ENCODE peak calls at places on chromosomes 4 and X, in nine cellular contexts. S, J, P, H, Y, B, C, X and Q are unnamed samples.

GRCh38 chr4:138561906-138562305 is 319.8 kb upstream of the SLC7A11 start:
- DNase-seq in Y (no peak), S (no peak), B (peak), H (no peak), P (no peak), X (no peak), C (no peak), J (no peak), Q (no peak)

GRCh38 chr4:164779811-164780216 is 25.9 kb downstream of the SMIM31 start:
- DNase-seq in B (no peak), H (peak), Y (no peak), P (no peak), X (peak), S (peak), C (peak), J (no peak), Q (peak)

GRCh38 chr4:8410641-8411271 is 29.8 kb downstream of the ACOX3 start:
- DNase-seq in J (no peak), H (peak), P (peak), Y (no peak), S (peak), X (no peak), C (no peak), B (peak), Q (no peak)

GRCh38 chr4:8860892-8861575 is 10.6 kb downstream of the HMX1 start:
- DNase-seq in C (no peak), X (no peak), Y (no peak), J (no peak), H (no peak), S (no peak), B (no peak), P (no peak), Q (no peak)

GRCh38 chr4:8215001-8215427 is 15.9 kb downstream of the SH3TC1 start:
- DNase-seq in Y (no peak), X (no peak), P (no peak), B (no peak), C (no peak), H (no peak), S (peak), J (no peak), Q (no peak)

GRCh38 chr4:26822546-26822945 is 38.1 kb upstream of the STIM2 start:
- DNase-seq in S (no peak), H (peak), B (no peak), X (no peak), C (peak), J (no peak), Y (peak), P (no peak), Q (no peak)

GRCh38 chr4:124980276-124980752 is 267.8 kb upstream of the ANKRD50 start:
- DNase-seq in J (no peak), B (no peak), P (no peak), X (no peak), H (peak), S (no peak), C (no peak), Y (no peak), Q (no peak)

GRCh38 chrX:750812-751211 is 120.2 kb downstream of the SHOX start:
- DNase-seq in H (no peak), Y (no peak), C (no peak), J (no peak), X (no peak), P (no peak), B (no peak), S (no peak), Q (no peak)

GRCh38 chr4:133146574-133147198 is 2.4 kb upstream of the PCDH10 start:
- DNase-seq in X (peak), H (peak), B (no peak), S (peak), Y (no peak), J (peak), C (no peak), P (no peak), Q (peak)

GRCh38 chr4:40629401-40630334 is at the start of gene RBM47:
- DNase-seq in C (peak), P (peak), X (no peak), H (peak), Y (no peak), S (peak), J (no peak), B (peak), Q (peak)

GRCh38 chr4:55475394-55476243 is 71.1 kb downstream of the CLOCK start:
- DNase-seq in X (no peak), B (no peak), J (no peak), S (no peak), P (no peak), C (no peak), Y (no peak), H (peak), Q (no peak)

GRCh38 chr4:4386736-4387392 is at the start of gene NSG1:
- DNase-seq in H (peak), C (peak), S (peak), Y (no peak), J (no peak), P (no peak), X (no peak), B (peak), Q (no peak)

GRCh38 chrX:152907084-152907651 is 9.3 kb downstream of the ZNF185 start:
- DNase-seq in C (no peak), P (no peak), Y (no peak), B (no peak), S (peak), X (no peak), H (no peak), J (peak), Q (no peak)

GRCh38 chr4:168748807-168749206 is 252.0 kb downstream of the PALLD start:
- DNase-seq in X (no peak), H (no peak), Y (no peak), S (no peak), P (no peak), B (no peak), C (no peak), J (no peak), Q (no peak)

GRCh38 chr4:141346144-141346543 is 125.4 kb downstream of the ZNF330 start:
- DNase-seq in C (peak), J (no peak), Y (no peak), B (no peak), H (peak), X (peak), S (peak), P (no peak), Q (peak)

GRCh38 chr4:68299492-68300457 is 50.1 kb downstream of the YTHDC1 start:
- DNase-seq in P (no peak), B (no peak), S (no peak), H (no peak), X (no peak), Y (no peak), J (no peak), C (no peak), Q (no peak)

GRCh38 chrX:133913658-133914388 is 71.6 kb downstream of the GPC3 start:
- DNase-seq in Y (no peak), C (no peak), B (no peak), X (no peak), H (no peak), J (no peak), S (no peak), P (no peak), Q (no peak)

GRCh38 chr4:44145868-44146267 is 302.7 kb downstream of the KCTD8 start:
- DNase-seq in B (no peak), S (no peak), P (no peak), J (no peak), H (peak), C (no peak), Y (no peak), X (no peak), Q (no peak)